ENCODE peak calls at places on chromosomes 6 and 20, in six cellular contexts. One of them, this sample, is unnamed.
A peak's percentile ranks its signal among the peaks of the same experiment; 100 is the strongest.

GRCh38 chr6:136959471-136959891 is 37.4 kb downstream of the SLC35D3 start:
- DNase-seq in GM12865: no peak
- DNase-seq in ascending aorta: no peak
- DNase-seq in progenitor cell of endocrine pancreas: peak; percentile 35
- DNase-seq in nephron progenitor cell: no peak
- DNase-seq in fibroblast of mammary gland: no peak
- DNase-seq in this sample: no peak

GRCh38 chr6:139641412-139641811 is 267.0 kb upstream of the CITED2 start:
- DNase-seq in GM12865: no peak
- DNase-seq in ascending aorta: no peak
- DNase-seq in progenitor cell of endocrine pancreas: no peak
- DNase-seq in nephron progenitor cell: no peak
- DNase-seq in fibroblast of mammary gland: no peak
- DNase-seq in this sample: no peak

GRCh38 chr6:63448229-63448628 is 124.1 kb upstream of the LOC128125822 start:
- DNase-seq in GM12865: no peak
- DNase-seq in ascending aorta: no peak
- DNase-seq in progenitor cell of endocrine pancreas: no peak
- DNase-seq in nephron progenitor cell: no peak
- DNase-seq in fibroblast of mammary gland: peak; percentile 25
- DNase-seq in this sample: no peak

GRCh38 chr6:18160921-18161320 is 5.7 kb downstream of the KDM1B start:
- DNase-seq in GM12865: no peak
- DNase-seq in ascending aorta: no peak
- DNase-seq in progenitor cell of endocrine pancreas: no peak
- DNase-seq in nephron progenitor cell: no peak
- DNase-seq in fibroblast of mammary gland: no peak
- DNase-seq in this sample: no peak

GRCh38 chr20:49768204-49769124 is 44.2 kb upstream of the SLC9A8 start:
- DNase-seq in GM12865: peak; percentile 55
- DNase-seq in ascending aorta: peak; percentile 79
- DNase-seq in progenitor cell of endocrine pancreas: no peak
- DNase-seq in nephron progenitor cell: no peak
- DNase-seq in fibroblast of mammary gland: peak; percentile 86
- DNase-seq in this sample: no peak

GRCh38 chr20:1893721-1894470 is 1.3 kb upstream of the SIRPA start:
- DNase-seq in GM12865: no peak
- DNase-seq in ascending aorta: no peak
- DNase-seq in progenitor cell of endocrine pancreas: no peak
- DNase-seq in nephron progenitor cell: peak; percentile 27
- DNase-seq in fibroblast of mammary gland: peak; percentile 61
- DNase-seq in this sample: no peak

GRCh38 chr6:30612687-30613248 is 4.3 kb downstream of the PPP1R10 start:
- DNase-seq in GM12865: no peak
- DNase-seq in ascending aorta: no peak
- DNase-seq in progenitor cell of endocrine pancreas: no peak
- DNase-seq in nephron progenitor cell: peak; percentile 18
- DNase-seq in fibroblast of mammary gland: peak; percentile 65
- DNase-seq in this sample: no peak

GRCh38 chr6:134936927-134937326 is 13.0 kb downstream of the ALDH8A1 start:
- DNase-seq in GM12865: no peak
- DNase-seq in ascending aorta: no peak
- DNase-seq in progenitor cell of endocrine pancreas: no peak
- DNase-seq in nephron progenitor cell: no peak
- DNase-seq in fibroblast of mammary gland: peak; percentile 63
- DNase-seq in this sample: no peak

GRCh38 chr6:32110632-32111031 is 1.5 kb upstream of the TNXB start:
- DNase-seq in GM12865: no peak
- DNase-seq in ascending aorta: no peak
- DNase-seq in progenitor cell of endocrine pancreas: no peak
- DNase-seq in nephron progenitor cell: no peak
- DNase-seq in fibroblast of mammary gland: no peak
- DNase-seq in this sample: no peak

GRCh38 chr6:57305754-57306153 is 11.7 kb upstream of the PRIM2 start:
- DNase-seq in GM12865: no peak
- DNase-seq in ascending aorta: no peak
- DNase-seq in progenitor cell of endocrine pancreas: no peak
- DNase-seq in nephron progenitor cell: no peak
- DNase-seq in fibroblast of mammary gland: peak; percentile 73
- DNase-seq in this sample: no peak

GRCh38 chr20:57197352-57198198 is 68.9 kb downstream of the BMP7 start:
- DNase-seq in GM12865: no peak
- DNase-seq in ascending aorta: no peak
- DNase-seq in progenitor cell of endocrine pancreas: no peak
- DNase-seq in nephron progenitor cell: no peak
- DNase-seq in fibroblast of mammary gland: no peak
- DNase-seq in this sample: no peak

GRCh38 chr6:109023348-109023925 is 71.2 kb downstream of the SESN1 start:
- DNase-seq in GM12865: no peak
- DNase-seq in ascending aorta: no peak
- DNase-seq in progenitor cell of endocrine pancreas: no peak
- DNase-seq in nephron progenitor cell: no peak
- DNase-seq in fibroblast of mammary gland: no peak
- DNase-seq in this sample: no peak

GRCh38 chr6:111172563-111172962 is 85.3 kb downstream of the SLC16A10 start:
- DNase-seq in GM12865: no peak
- DNase-seq in ascending aorta: no peak
- DNase-seq in progenitor cell of endocrine pancreas: no peak
- DNase-seq in nephron progenitor cell: no peak
- DNase-seq in fibroblast of mammary gland: no peak
- DNase-seq in this sample: no peak

GRCh38 chr6:105363100-105363754 is 39.7 kb downstream of the PREP start:
- DNase-seq in GM12865: no peak
- DNase-seq in ascending aorta: no peak
- DNase-seq in progenitor cell of endocrine pancreas: no peak
- DNase-seq in nephron progenitor cell: no peak
- DNase-seq in fibroblast of mammary gland: peak; percentile 59
- DNase-seq in this sample: no peak

GRCh38 chr6:27650620-27651370 is 177.9 kb upstream of the ZNF184 start:
- DNase-seq in GM12865: peak; percentile 85
- DNase-seq in ascending aorta: no peak
- DNase-seq in progenitor cell of endocrine pancreas: peak; percentile 62
- DNase-seq in nephron progenitor cell: peak; percentile 79
- DNase-seq in fibroblast of mammary gland: peak; percentile 79
- DNase-seq in this sample: peak; percentile 74

GRCh38 chr6:35694462-35694861 is 5.7 kb upstream of the FKBP5 start:
- DNase-seq in GM12865: no peak
- DNase-seq in ascending aorta: no peak
- DNase-seq in progenitor cell of endocrine pancreas: no peak
- DNase-seq in nephron progenitor cell: no peak
- DNase-seq in fibroblast of mammary gland: peak; percentile 78
- DNase-seq in this sample: no peak

GRCh38 chr20:19976595-19977372 is 40.4 kb upstream of the NAA20 start:
- DNase-seq in GM12865: no peak
- DNase-seq in ascending aorta: peak; percentile 88
- DNase-seq in progenitor cell of endocrine pancreas: no peak
- DNase-seq in nephron progenitor cell: peak; percentile 33
- DNase-seq in fibroblast of mammary gland: peak; percentile 83
- DNase-seq in this sample: no peak

GRCh38 chr20:44805335-44805734 is 5.0 kb downstream of the RIMS4 start:
- DNase-seq in GM12865: no peak
- DNase-seq in ascending aorta: no peak
- DNase-seq in progenitor cell of endocrine pancreas: no peak
- DNase-seq in nephron progenitor cell: no peak
- DNase-seq in fibroblast of mammary gland: no peak
- DNase-seq in this sample: no peak

GRCh38 chr6:169589699-169590257 is 112.1 kb downstream of the WDR27 start:
- DNase-seq in GM12865: peak; percentile 41
- DNase-seq in ascending aorta: no peak
- DNase-seq in progenitor cell of endocrine pancreas: no peak
- DNase-seq in nephron progenitor cell: no peak
- DNase-seq in fibroblast of mammary gland: peak; percentile 56
- DNase-seq in this sample: peak; percentile 51

GRCh38 chr6:35427851-35428321 is 24.3 kb upstream of the FANCE start:
- DNase-seq in GM12865: no peak
- DNase-seq in ascending aorta: no peak
- DNase-seq in progenitor cell of endocrine pancreas: no peak
- DNase-seq in nephron progenitor cell: no peak
- DNase-seq in fibroblast of mammary gland: peak; percentile 84
- DNase-seq in this sample: no peak

GRCh38 chr6:31493875-31494694 is 3.9 kb upstream of the MICB start:
- DNase-seq in GM12865: peak; percentile 86
- DNase-seq in ascending aorta: peak; percentile 88
- DNase-seq in progenitor cell of endocrine pancreas: peak; percentile 73
- DNase-seq in nephron progenitor cell: peak; percentile 87
- DNase-seq in fibroblast of mammary gland: peak; percentile 72
- DNase-seq in this sample: peak; percentile 64

GRCh38 chr6:138988469-138988834 is 399 bp upstream of the REPS1 start:
- DNase-seq in GM12865: no peak
- DNase-seq in ascending aorta: no peak
- DNase-seq in progenitor cell of endocrine pancreas: no peak
- DNase-seq in nephron progenitor cell: no peak
- DNase-seq in fibroblast of mammary gland: peak; percentile 42
- DNase-seq in this sample: no peak

GRCh38 chr20:48126227-48126740 is 341.0 kb upstream of the SULF2 start:
- DNase-seq in GM12865: no peak
- DNase-seq in ascending aorta: no peak
- DNase-seq in progenitor cell of endocrine pancreas: no peak
- DNase-seq in nephron progenitor cell: no peak
- DNase-seq in fibroblast of mammary gland: no peak
- DNase-seq in this sample: no peak

GRCh38 chr20:47704746-47705496 is 80.4 kb downstream of the SULF2 start:
- DNase-seq in GM12865: no peak
- DNase-seq in ascending aorta: no peak
- DNase-seq in progenitor cell of endocrine pancreas: no peak
- DNase-seq in nephron progenitor cell: no peak
- DNase-seq in fibroblast of mammary gland: peak; percentile 17
- DNase-seq in this sample: no peak

DNA sequence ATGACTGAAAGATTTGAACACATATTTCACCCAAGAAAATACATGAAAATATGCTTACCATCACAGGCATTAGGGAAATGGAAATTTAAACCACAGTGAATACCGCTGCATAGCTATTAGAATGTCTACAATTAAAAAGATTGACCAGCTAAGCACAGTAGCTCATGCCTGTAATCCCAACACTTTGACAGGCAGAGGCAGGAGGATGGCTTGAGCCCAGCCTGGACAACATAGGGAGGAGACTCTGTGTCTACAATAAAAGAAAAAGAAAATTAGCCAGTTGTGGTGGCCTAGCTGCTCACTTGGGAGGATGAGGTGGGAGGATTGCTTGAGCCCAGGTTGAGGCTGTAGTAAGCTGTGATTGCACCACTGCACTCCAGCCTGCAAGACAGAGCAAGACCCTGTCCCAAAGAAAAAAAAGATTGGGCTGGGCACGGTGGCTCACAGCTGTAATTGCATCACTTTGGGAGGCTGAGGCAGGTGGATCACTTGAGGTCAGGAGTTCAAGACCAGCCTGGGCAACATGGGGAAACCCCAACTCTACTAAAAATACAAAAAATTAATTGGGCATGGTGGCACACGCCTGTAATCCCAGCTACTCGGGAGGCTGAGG is 163.7 kb upstream of the AKAP12 start:
- DNase-seq in GM12865: no peak
- DNase-seq in ascending aorta: no peak
- DNase-seq in progenitor cell of endocrine pancreas: no peak
- DNase-seq in nephron progenitor cell: no peak
- DNase-seq in fibroblast of mammary gland: no peak
- DNase-seq in this sample: no peak
- TF ChIP-seq CTCF in GM12865: no peak
- TF ChIP-seq CTCF in ascending aorta: no peak
- TF ChIP-seq CTCF in progenitor cell of endocrine pancreas: no peak
- TF ChIP-seq CTCF in nephron progenitor cell: no peak
- TF ChIP-seq CTCF in fibroblast of mammary gland: no peak
- TF ChIP-seq CTCF in this sample: no peak

DNA sequence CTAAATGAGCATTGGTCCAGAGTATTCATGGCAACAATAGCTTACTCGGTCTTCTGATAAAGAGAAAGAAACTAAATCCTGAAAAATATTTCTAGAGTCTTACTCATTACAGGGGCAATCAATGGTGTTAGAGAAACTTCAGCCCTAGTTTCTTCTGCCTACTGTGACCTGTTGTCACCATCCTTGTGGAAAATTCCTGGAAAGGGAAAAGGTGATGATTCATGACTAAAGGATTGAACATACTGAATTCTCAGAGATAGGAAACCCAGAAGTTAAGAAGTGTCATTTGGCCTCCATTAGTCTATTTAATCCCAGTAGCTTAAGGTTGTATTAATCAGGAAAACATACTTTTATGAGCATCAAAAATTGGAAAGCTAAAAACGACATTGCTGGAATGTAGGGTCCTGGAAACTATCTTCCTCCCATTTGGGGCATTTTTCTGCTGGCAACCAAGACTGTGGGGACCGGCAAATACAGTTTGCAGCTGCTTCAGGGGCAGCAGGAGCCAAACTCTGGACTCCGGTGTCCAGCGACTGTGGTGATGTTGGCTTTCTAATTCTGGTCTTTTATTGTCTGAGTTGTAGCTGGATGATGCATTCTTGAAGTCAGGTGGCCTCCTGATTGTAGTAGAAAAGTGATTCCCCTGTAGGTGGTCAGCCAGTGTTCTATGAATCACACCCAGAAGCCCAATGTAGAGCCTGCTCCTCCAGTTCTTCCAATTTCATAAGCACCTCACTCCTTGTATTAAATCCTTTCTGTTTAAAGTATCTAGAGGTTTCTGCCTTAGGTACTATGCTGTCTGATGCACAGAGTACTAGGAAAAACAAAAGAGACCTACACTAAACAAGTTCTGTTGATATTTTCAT is 67.6 kb downstream of the LCA5 start:
- DNase-seq in GM12865: no peak
- DNase-seq in ascending aorta: no peak
- DNase-seq in progenitor cell of endocrine pancreas: no peak
- DNase-seq in nephron progenitor cell: no peak
- DNase-seq in fibroblast of mammary gland: no peak
- DNase-seq in this sample: no peak
- TF ChIP-seq CTCF in GM12865: no peak
- TF ChIP-seq CTCF in ascending aorta: no peak
- TF ChIP-seq CTCF in progenitor cell of endocrine pancreas: no peak
- TF ChIP-seq CTCF in nephron progenitor cell: no peak
- TF ChIP-seq CTCF in fibroblast of mammary gland: no peak
- TF ChIP-seq CTCF in this sample: no peak

GRCh38 chr6:116881236-116881635 is 4.2 kb downstream of the RFX6 start:
- DNase-seq in GM12865: no peak
- DNase-seq in ascending aorta: no peak
- DNase-seq in progenitor cell of endocrine pancreas: no peak
- DNase-seq in nephron progenitor cell: no peak
- DNase-seq in fibroblast of mammary gland: peak; percentile 7
- DNase-seq in this sample: no peak
- TF ChIP-seq CTCF in GM12865: no peak
- TF ChIP-seq CTCF in ascending aorta: no peak
- TF ChIP-seq CTCF in progenitor cell of endocrine pancreas: peak; percentile 53
- TF ChIP-seq CTCF in nephron progenitor cell: no peak
- TF ChIP-seq CTCF in fibroblast of mammary gland: peak; percentile 30
- TF ChIP-seq CTCF in this sample: no peak

DNA sequence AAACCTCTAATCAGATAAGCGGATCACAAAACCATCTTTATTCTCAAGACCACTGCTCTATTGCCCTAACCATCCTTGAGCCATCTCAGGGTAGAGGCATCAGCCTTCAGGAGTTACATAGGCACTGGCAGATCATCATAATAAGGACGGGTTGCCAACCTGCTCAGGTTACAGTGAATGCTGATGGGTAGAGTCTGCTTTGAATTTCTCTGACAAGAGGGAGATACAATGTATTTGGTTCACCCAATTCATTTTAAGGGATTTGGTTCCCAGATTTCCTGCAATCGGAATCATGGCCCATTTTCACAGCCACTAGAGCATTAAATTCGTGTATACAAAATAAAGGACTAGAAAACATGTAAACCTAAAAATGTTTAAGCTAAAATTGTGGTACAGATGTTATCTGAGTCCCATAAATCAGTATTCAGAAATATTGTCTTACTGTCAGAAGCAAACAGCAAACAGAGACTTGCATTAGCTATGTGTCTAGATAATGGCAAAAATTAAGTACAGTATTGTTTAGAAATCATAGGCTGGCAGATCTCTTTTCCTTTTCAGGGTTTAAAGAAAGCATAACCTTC is 41.9 kb upstream of the TMEM170B start:
- DNase-seq in GM12865: no peak
- DNase-seq in ascending aorta: no peak
- DNase-seq in progenitor cell of endocrine pancreas: no peak
- DNase-seq in nephron progenitor cell: no peak
- DNase-seq in fibroblast of mammary gland: no peak
- DNase-seq in this sample: no peak
- TF ChIP-seq CTCF in GM12865: no peak
- TF ChIP-seq CTCF in ascending aorta: no peak
- TF ChIP-seq CTCF in progenitor cell of endocrine pancreas: no peak
- TF ChIP-seq CTCF in nephron progenitor cell: no peak
- TF ChIP-seq CTCF in fibroblast of mammary gland: no peak
- TF ChIP-seq CTCF in this sample: no peak